ENCODE peak calls at places on chromosomes 4 and X, in six cellular contexts. A, N, F, V, G and K are unnamed samples.

GRCh38 chr4:21790437-21791029 is 158.0 kb downstream of the KCNIP4 start:
- DNase-seq in A (no peak), N (no peak), F (no peak), V (no peak), G (no peak), K (no peak)

GRCh38 chr4:177455591-177455990 is 13.4 kb upstream of the AGA start:
- DNase-seq in A (no peak), N (no peak), F (no peak), V (no peak), G (no peak), K (no peak)

GRCh38 chrX:30275498-30275897 is 28.6 kb downstream of the MAGEB1 start:
- DNase-seq in A (no peak), N (no peak), F (no peak), V (no peak), G (no peak), K (no peak)

GRCh38 chrX:53456254-53456653 is 22.1 kb upstream of the HSD17B10 start:
- DNase-seq in A (no peak), N (no peak), F (no peak), V (no peak), G (no peak), K (no peak)

GRCh38 chrX:9327747-9328145 is 137.1 kb upstream of the TBL1X start:
- DNase-seq in A (no peak), N (no peak), F (no peak), V (no peak), G (no peak), K (no peak)

GRCh38 chrX:118182050-118182449 is 65.4 kb upstream of the KLHL13 start:
- DNase-seq in A (no peak), N (no peak), F (no peak), V (no peak), G (no peak), K (no peak)

GRCh38 chrX:109707322-109707721 is 25.7 kb downstream of the ACSL4 start:
- DNase-seq in A (no peak), N (no peak), F (peak; percentile 76), V (no peak), G (no peak), K (peak; percentile 12)

GRCh38 chrX:71144651-71145050 is at the start of gene NLGN3:
- DNase-seq in A (no peak), N (no peak), F (no peak), V (no peak), G (no peak), K (no peak)

GRCh38 chrX:119690921-119691716 is 1.8 kb downstream of the SEPTIN6 start:
- DNase-seq in A (no peak), N (no peak), F (no peak), V (no peak), G (peak; percentile 31), K (no peak)

GRCh38 chr4:110247591-110247990 is 49.2 kb upstream of the ELOVL6 start:
- DNase-seq in A (no peak), N (no peak), F (no peak), V (no peak), G (no peak), K (no peak)

GRCh38 chr4:145154573-145154972 is 25.8 kb downstream of the OTUD4 start:
- DNase-seq in A (no peak), N (no peak), F (no peak), V (no peak), G (no peak), K (peak; percentile 23)

GRCh38 chrX:10620121-10620699 is at the start of gene MID1:
- DNase-seq in A (peak; percentile 66), N (peak; percentile 66), F (peak; percentile 71), V (peak; percentile 73), G (peak; percentile 23), K (peak; percentile 66)

GRCh38 chr4:7683126-7683703 is 248.5 kb upstream of the PSAPL1 start:
- DNase-seq in A (no peak), N (no peak), F (no peak), V (no peak), G (no peak), K (no peak)

GRCh38 chrX:45749375-45749774 is 548.7 kb upstream of the DIPK2B start:
- DNase-seq in A (no peak), N (no peak), F (no peak), V (no peak), G (no peak), K (no peak)

GRCh38 chr4:75432683-75433082 is 81.5 kb downstream of the RCHY1 start:
- DNase-seq in A (no peak), N (no peak), F (no peak), V (no peak), G (no peak), K (no peak)

GRCh38 chrX:131762802-131763234 is 218.9 kb downstream of the OR13H1 start:
- DNase-seq in A (peak; percentile 63), N (peak; percentile 48), F (no peak), V (no peak), G (no peak), K (no peak)

GRCh38 chrX:2500681-2501151 is at the start of the genes DHRSX and ZBED1:
- DNase-seq in A (no peak), N (peak; percentile 51), F (peak; percentile 93), V (no peak), G (no peak), K (peak; percentile 43)

GRCh38 chr4:71095141-71095939 is 101.9 kb downstream of the DCK start:
- DNase-seq in A (no peak), N (no peak), F (no peak), V (no peak), G (no peak), K (no peak)

GRCh38 chrX:19373034-19373891 is 29.5 kb downstream of the PDHA1 start:
- DNase-seq in A (no peak), N (no peak), F (peak; percentile 77), V (no peak), G (no peak), K (no peak)

GRCh38 chr4:129095811-129096454 is at the start of gene C4orf33:
- DNase-seq in A (peak; percentile 73), N (peak; percentile 74), F (peak; percentile 92), V (peak; percentile 70), G (peak; percentile 83), K (peak; percentile 79)

GRCh38 chr4:129093173-129093974 is at the start of gene SCLT1:
- DNase-seq in A (peak; percentile 99), N (peak; percentile 100), F (peak; percentile 100), V (peak; percentile 98), G (peak; percentile 97), K (peak; percentile 99)

GRCh38 chr4:129098578-129098977 is 2.6 kb downstream of the C4orf33 start:
- DNase-seq in A (no peak), N (no peak), F (no peak), V (no peak), G (no peak), K (no peak)

GRCh38 chr4:129092636-129093172 is 635 bp downstream of the SCLT1 start:
- DNase-seq in A (no peak), N (no peak), F (no peak), V (no peak), G (no peak), K (no peak)

GRCh38 chr4:129094347-129094746 is 1.0 kb upstream of the SCLT1 start:
- DNase-seq in A (no peak), N (no peak), F (no peak), V (no peak), G (no peak), K (no peak)
- H3K4me3 ChIP-seq in A (no peak overlapping the region), N (peak overlapping the region; percentile 79), F (peak overlapping the region; percentile 62), V (peak overlapping the region; percentile 79), G (no peak overlapping the region), K (peak overlapping the region; percentile 78)

DNA sequence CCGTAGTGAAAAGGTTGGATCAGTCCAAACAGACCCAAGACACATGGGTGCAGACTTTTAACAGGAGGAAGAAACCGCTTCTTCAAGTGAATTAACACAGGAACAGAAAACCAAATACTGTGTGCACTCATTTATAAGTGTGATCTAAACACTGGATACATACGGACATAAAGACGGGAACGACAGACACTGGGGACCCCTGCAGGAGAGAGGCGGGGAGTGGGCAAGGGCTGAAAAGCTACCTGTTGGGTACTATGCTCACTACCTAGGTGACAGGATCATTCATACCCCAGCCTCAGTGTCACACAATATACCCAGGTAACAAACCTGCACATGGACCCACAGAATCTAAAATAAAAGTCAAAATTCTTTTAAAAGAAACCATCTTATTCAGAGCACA is 326.0 kb upstream of the NOCT start:
- DNase-seq in A (no peak), N (no peak), F (no peak), V (no peak), G (no peak), K (no peak)
- TF ChIP-seq CTCF in A (no peak), N (no peak), F (no peak), V (no peak), G (no peak), K (no peak)

DNA sequence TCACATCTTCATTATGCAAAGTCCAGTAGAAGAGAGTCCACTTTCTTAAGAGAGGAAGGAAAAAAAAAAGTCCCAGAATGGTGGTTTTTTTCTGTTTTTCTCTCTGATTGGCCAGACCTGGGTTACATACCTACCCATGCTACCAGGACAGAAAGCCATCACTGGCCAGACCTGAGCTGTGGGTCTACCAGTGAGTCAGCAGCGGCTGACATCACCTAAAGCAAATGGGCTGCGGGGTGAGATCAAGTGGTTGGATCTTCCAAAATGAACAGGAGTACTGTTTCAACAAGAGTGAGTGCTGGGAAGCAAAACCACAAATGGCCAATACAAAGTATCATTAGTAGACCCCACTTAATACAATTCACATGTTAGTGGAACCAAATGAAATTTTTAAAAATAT is 1.6 kb upstream of the NDST3 start:
- DNase-seq in A (no peak), N (no peak), F (no peak), V (no peak), G (no peak), K (no peak)
- H3K4me3 ChIP-seq in A (no peak overlapping the region), N (no peak overlapping the region), F (peak overlapping the region; percentile 51), V (no peak overlapping the region), G (no peak overlapping the region), K (no peak overlapping the region)

DNA sequence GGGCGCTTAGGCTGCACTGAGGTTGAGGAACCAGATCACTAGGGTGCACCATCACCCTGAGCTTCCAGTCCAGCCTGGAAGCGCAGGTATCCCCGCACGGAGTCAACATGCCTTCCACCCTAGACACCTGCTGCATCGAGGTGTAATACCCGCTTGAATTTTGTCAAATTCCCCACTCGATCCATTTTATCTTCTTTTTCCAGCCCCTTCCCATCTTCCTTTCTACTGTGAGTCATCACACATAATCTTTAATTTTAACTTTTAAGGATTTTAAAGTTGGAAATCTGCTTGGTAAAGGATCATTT is 824 bp downstream of the PLK4 start:
- DNase-seq in A (no peak), N (no peak), F (no peak), V (no peak), G (no peak), K (no peak)
- TF ChIP-seq CTCF in A (no peak), N (no peak), F (no peak), V (no peak), G (no peak), K (no peak)

GRCh38 chr4:95548738-95549245 is at the start of gene UNC5C:
- DNase-seq in A (peak; percentile 46), N (peak; percentile 36), F (peak; percentile 83), V (peak; percentile 84), G (no peak), K (peak; percentile 78)
- H3K4me3 ChIP-seq in A (peak within 1 kb of the TSS; percentile 53), N (peak within 1 kb of the TSS; percentile 51), F (peak within 1 kb of the TSS; percentile 57), V (peak within 1 kb of the TSS; percentile 81), G (peak within 1 kb of the TSS; percentile 37), K (peak within 1 kb of the TSS; percentile 62)

GRCh38 chr4:65089666-65090065 is 580.6 kb downstream of the EPHA5 start:
- DNase-seq in A (no peak), N (no peak), F (no peak), V (no peak), G (no peak), K (no peak)
- TF ChIP-seq CTCF in A (no peak), N (no peak), F (no peak), V (no peak), G (no peak), K (no peak)